ENCODE peak calls at places on chromosomes 6 and 20, in seven cellular contexts. R, G, S, O, A, Y and D are unnamed samples.

GRCh38 chr6:37539706-37540352 is 40.1 kb upstream of the CCDC167 start:
- DNase-seq in R (no peak), G (no peak), S (no peak), O (no peak), A (no peak), Y (no peak), D (no peak)

GRCh38 chr6:159759645-159760044 is 2.2 kb upstream of the ACAT2 start:
- DNase-seq in R (no peak), G (no peak), S (no peak), O (no peak), A (no peak), Y (no peak), D (no peak)

GRCh38 chr20:61252601-61253263 is 671 bp downstream of the CDH4 start:
- DNase-seq in R (no peak), G (peak; percentile 33), S (no peak), O (no peak), A (no peak), Y (no peak), D (no peak)

GRCh38 chr20:16191496-16191895 is 381.8 kb downstream of the KIF16B start:
- DNase-seq in R (no peak), G (no peak), S (no peak), O (no peak), A (no peak), Y (no peak), D (no peak)

GRCh38 chr20:32474967-32475819 is 109.9 kb downstream of the NOL4L start:
- DNase-seq in R (peak; percentile 96), G (peak; percentile 97), S (peak; percentile 95), O (peak; percentile 84), A (peak; percentile 94), Y (peak; percentile 94), D (peak; percentile 93)

GRCh38 chr20:35776513-35777101 is 4.8 kb downstream of the PHF20 start:
- DNase-seq in R (no peak), G (peak; percentile 57), S (peak; percentile 73), O (peak; percentile 57), A (peak; percentile 89), Y (peak; percentile 68), D (peak; percentile 55)

GRCh38 chr6:159943965-159944598 is 24.8 kb upstream of the IGF2R start:
- DNase-seq in R (no peak), G (no peak), S (no peak), O (no peak), A (no peak), Y (no peak), D (no peak)

GRCh38 chr6:47724300-47724699 is 25.9 kb downstream of the ADGRF4 start:
- DNase-seq in R (no peak), G (no peak), S (no peak), O (peak; percentile 75), A (no peak), Y (no peak), D (no peak)

GRCh38 chr6:101203664-101204063 is 189.8 kb upstream of the GRIK2 start:
- DNase-seq in R (no peak), G (no peak), S (no peak), O (no peak), A (no peak), Y (no peak), D (no peak)

GRCh38 chr6:43878823-43879495 is 108.9 kb downstream of the VEGFA start:
- DNase-seq in R (no peak), G (peak; percentile 18), S (no peak), O (peak; percentile 10), A (peak; percentile 85), Y (peak; percentile 59), D (no peak)

DNA sequence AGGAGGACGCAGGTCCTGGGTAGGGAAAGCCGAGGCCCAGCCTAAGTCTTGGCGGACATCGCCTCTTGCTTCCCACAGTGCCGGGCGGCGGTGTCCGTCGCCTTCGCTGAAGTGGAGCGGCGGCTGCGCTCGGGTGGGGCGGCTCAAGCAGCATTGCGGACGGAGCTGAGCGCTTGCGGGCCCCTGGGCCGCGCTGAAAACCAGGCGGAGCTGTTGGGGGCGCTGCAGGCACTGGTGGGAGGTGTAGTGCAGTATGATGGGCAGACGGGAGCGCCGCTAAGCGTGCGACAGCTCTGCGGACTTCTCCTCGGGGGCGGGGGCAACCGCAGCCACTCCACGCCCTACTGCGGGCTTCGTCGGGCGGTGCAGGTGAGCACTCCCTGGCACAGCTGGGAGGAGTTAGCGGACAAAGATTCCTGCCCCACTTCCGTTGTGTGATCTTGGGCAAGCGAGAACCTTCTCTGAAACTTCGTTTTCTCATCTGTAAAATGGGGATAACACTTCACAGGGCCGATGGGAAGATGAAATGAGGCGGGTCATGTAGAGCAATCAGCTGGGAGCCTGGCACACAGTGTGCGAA is 4.3 kb downstream of the PRSS16 start:
- DNase-seq in R (peak; percentile 94), G (no peak), S (peak; percentile 20), O (peak; percentile 92), A (peak; percentile 60), Y (no peak), D (peak; percentile 64)
- TF ChIP-seq CTCF in R (peak; percentile 30), G (no peak), S (peak; percentile 3), O (peak; percentile 70), A (no peak), Y (no peak), D (peak; percentile 40)

GRCh38 chr20:41956316-41957050 is 338.3 kb upstream of the CHD6 start:
- DNase-seq in R (no peak), G (no peak), S (no peak), O (peak; percentile 28), A (peak; percentile 20), Y (no peak), D (peak; percentile 1)
- TF ChIP-seq CTCF in R (no peak), G (no peak), S (no peak), O (peak; percentile 61), A (peak; percentile 60), Y (peak; percentile 44), D (peak; percentile 10)

DNA sequence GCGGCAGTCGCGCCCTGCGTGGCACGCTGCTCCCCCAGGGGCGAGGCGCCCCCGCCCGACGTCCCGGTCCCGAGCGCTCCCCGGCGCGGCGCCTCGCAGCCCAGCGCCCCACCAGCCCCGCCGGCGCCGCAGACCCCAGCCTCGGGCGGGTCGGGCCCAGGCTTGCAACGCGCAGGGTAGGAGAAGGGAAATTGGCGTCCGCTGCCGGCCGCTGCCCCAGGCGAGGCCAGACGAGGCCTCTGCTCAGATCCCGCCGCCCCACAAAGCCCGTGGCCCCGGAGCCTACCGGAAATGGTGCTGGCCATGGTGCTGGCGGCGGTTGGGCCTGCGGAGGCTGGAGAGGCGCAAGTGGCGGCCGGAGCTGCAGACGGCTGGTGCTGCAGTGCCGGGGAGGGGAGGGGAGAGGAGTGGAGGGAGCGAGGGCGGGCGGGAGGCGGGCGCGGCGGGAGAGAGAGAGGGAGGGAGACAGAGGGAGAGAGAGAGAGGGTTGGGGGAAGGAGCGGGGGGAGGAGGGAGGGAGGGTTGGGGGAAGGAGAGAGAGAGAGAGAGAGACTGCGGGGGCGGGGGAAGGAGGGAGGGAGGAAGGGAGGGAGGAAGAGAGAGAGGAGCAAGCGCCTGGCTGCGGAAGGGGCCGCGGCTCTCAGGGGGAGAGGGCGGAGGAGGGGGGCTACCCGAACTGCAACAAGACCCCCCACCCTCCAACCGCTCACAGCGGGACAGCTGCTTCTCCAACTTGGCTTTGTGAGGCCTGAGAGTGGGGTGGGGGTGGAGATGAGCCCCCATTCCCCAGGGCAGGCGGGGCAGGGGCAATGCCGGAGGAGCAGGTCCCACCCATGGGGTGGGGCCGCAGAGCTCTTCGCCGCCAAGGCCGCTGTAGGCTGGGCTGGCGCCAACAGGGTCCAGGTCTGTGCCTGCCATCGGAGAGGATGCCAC is at the start of gene STMN3:
- DNase-seq in R (peak; percentile 86), G (peak; percentile 95), S (peak; percentile 87), O (peak; percentile 61), A (peak; percentile 95), Y (peak; percentile 92), D (peak; percentile 80)
- TF ChIP-seq CTCF in R (no peak), G (no peak), S (no peak), O (no peak), A (no peak), Y (no peak), D (no peak)

GRCh38 chr20:39107741-39108140 is 145.6 kb downstream of the DHX35 start:
- DNase-seq in R (no peak), G (no peak), S (no peak), O (peak; percentile 29), A (peak; percentile 57), Y (no peak), D (no peak)

GRCh38 chr20:39105551-39105950 is 143.4 kb downstream of the DHX35 start:
- DNase-seq in R (no peak), G (no peak), S (no peak), O (no peak), A (no peak), Y (no peak), D (no peak)

GRCh38 chr20:39106791-39107190 is 144.6 kb downstream of the DHX35 start:
- DNase-seq in R (no peak), G (no peak), S (no peak), O (no peak), A (no peak), Y (no peak), D (no peak)

GRCh38 chr20:39103305-39103704 is 141.2 kb downstream of the DHX35 start:
- DNase-seq in R (no peak), G (no peak), S (no peak), O (no peak), A (no peak), Y (no peak), D (no peak)

GRCh38 chr20:39103732-39104131 is 141.6 kb downstream of the DHX35 start:
- DNase-seq in R (no peak), G (peak; percentile 4), S (peak; percentile 41), O (no peak), A (no peak), Y (no peak), D (peak; percentile 23)
- TF ChIP-seq CTCF in R (no peak), G (peak; percentile 14), S (peak; percentile 30), O (peak; percentile 28), A (no peak), Y (no peak), D (peak; percentile 23)

GRCh38 chr6:4717856-4718255 is 58.3 kb upstream of the CDYL start:
- DNase-seq in R (no peak), G (no peak), S (no peak), O (no peak), A (no peak), Y (no peak), D (no peak)
- TF ChIP-seq CTCF in R (no peak), G (no peak), S (no peak), O (no peak), A (no peak), Y (no peak), D (no peak)

GRCh38 chr6:109442393-109442924 is 1.9 kb downstream of the SMPD2 start:
- DNase-seq in R (no peak), G (no peak), S (no peak), O (no peak), A (no peak), Y (no peak), D (no peak)

GRCh38 chr6:109443425-109443950 is 3.0 kb downstream of the SMPD2 start:
- DNase-seq in R (no peak), G (no peak), S (no peak), O (no peak), A (no peak), Y (no peak), D (no peak)

GRCh38 chr6:109445382-109445781 is 4.9 kb downstream of the SMPD2 start:
- DNase-seq in R (no peak), G (no peak), S (no peak), O (no peak), A (no peak), Y (no peak), D (no peak)

GRCh38 chr6:109441069-109441816 is 719 bp downstream of the SMPD2 start:
- DNase-seq in R (peak; percentile 81), G (peak; percentile 41), S (peak; percentile 54), O (peak; percentile 37), A (peak; percentile 51), Y (peak; percentile 54), D (peak; percentile 31)

GRCh38 chr6:109440325-109441068 is at the start of the genes PPIL6 and SMPD2:
- DNase-seq in R (peak; percentile 91), G (peak; percentile 91), S (peak; percentile 85), O (peak; percentile 81), A (peak; percentile 83), Y (peak; percentile 90), D (peak; percentile 84)
- TF ChIP-seq CTCF in R (no peak), G (peak; percentile 27), S (peak; percentile 16), O (no peak), A (no peak), Y (peak; percentile 29), D (no peak)